ENCODE peak calls at places on chromosomes 3 and 15, in seven cellular contexts. W is K562, V is transverse colon, Q is A549, R is ovary, U is suprapubic skin, X is upper lobe of left lung. Z is an unnamed sample.

GRCh38 chr15:90151989-90152645 is 49.0 kb upstream of the SEMA4B start:
- DNase-seq in W (no peak), V (no peak), Q (no peak), R (peak), U (no peak), X (no peak), Z (no peak)

GRCh38 chr3:187739125-187739560 is 6.1 kb downstream of the BCL6 start:
- DNase-seq in W (no peak), V (no peak), Q (no peak), R (peak), U (peak), X (peak), Z (no peak)

GRCh38 chr3:78281381-78281780 is 1241.5 kb downstream of the ROBO2 start:
- DNase-seq in W (no peak), V (no peak), Q (no peak), R (no peak), U (no peak), X (peak), Z (peak)

GRCh38 chr15:80601256-80601655 is 93.9 kb upstream of the ABHD17C start:
- DNase-seq in W (no peak), V (no peak), Q (no peak), R (no peak), U (no peak), X (no peak), Z (no peak)

GRCh38 chr3:98811048-98811447 is 47.9 kb downstream of the ST3GAL6 start:
- DNase-seq in W (no peak), V (no peak), Q (no peak), R (no peak), U (no peak), X (no peak), Z (no peak)

GRCh38 chr15:51864408-51865056 is 35.1 kb downstream of the TMOD3 start:
- DNase-seq in W (no peak), V (no peak), Q (no peak), R (no peak), U (no peak), X (no peak), Z (no peak)

GRCh38 chr3:134449277-134449676 is 36.5 kb downstream of the ANAPC13 start:
- DNase-seq in W (no peak), V (peak), Q (no peak), R (no peak), U (no peak), X (no peak), Z (no peak)

GRCh38 chr3:186464424-186465093 is 79.6 kb downstream of the CRYGS start:
- DNase-seq in W (no peak), V (no peak), Q (no peak), R (no peak), U (no peak), X (no peak), Z (no peak)

GRCh38 chr3:48784426-48785120 is 63.1 kb downstream of the PRKAR2A start:
- DNase-seq in W (no peak), V (no peak), Q (no peak), R (no peak), U (no peak), X (no peak), Z (no peak)

GRCh38 chr15:57353317-57353804 is 22.9 kb upstream of the CGNL1 start:
- DNase-seq in W (no peak), V (no peak), Q (no peak), R (no peak), U (no peak), X (no peak), Z (no peak)

GRCh38 chr15:93449798-93450197 is 360.8 kb upstream of the RGMA start:
- DNase-seq in W (no peak), V (no peak), Q (no peak), R (no peak), U (no peak), X (no peak), Z (no peak)

GRCh38 chr15:74955017-74955416 is 1.6 kb downstream of the RPP25 start:
- DNase-seq in W (no peak), V (no peak), Q (no peak), R (no peak), U (no peak), X (no peak), Z (no peak)

GRCh38 chr3:27625848-27626247 is 96.3 kb downstream of the EOMES start:
- DNase-seq in W (no peak), V (no peak), Q (no peak), R (no peak), U (no peak), X (no peak), Z (no peak)

GRCh38 chr3:122233109-122233952 is 49.9 kb downstream of the CASR start:
- DNase-seq in W (no peak), V (peak), Q (no peak), R (no peak), U (no peak), X (no peak), Z (no peak)

GRCh38 chr15:45439521-45439931 is 61.2 kb upstream of the GATM start:
- DNase-seq in W (no peak), V (peak), Q (no peak), R (no peak), U (no peak), X (no peak), Z (no peak)

GRCh38 chr3:84958495-84959469 is at the start of gene CADM2:
- DNase-seq in W (peak), V (peak), Q (peak), R (peak), U (peak), X (peak), Z (peak)

GRCh38 chr15:99019558-99020540 is 12.3 kb upstream of the PGPEP1L start:
- DNase-seq in W (no peak), V (no peak), Q (no peak), R (no peak), U (no peak), X (no peak), Z (no peak)

GRCh38 chr3:123800352-123800682 is 83.8 kb downstream of the MYLK start:
- DNase-seq in W (no peak), V (no peak), Q (no peak), R (no peak), U (no peak), X (no peak), Z (no peak)

GRCh38 chr3:14806641-14807263 is 12.0 kb upstream of the FGD5 start:
- DNase-seq in W (no peak), V (no peak), Q (no peak), R (no peak), U (no peak), X (no peak), Z (no peak)

GRCh38 chr3:53150247-53151085 is 10.5 kb upstream of the PRKCD start:
- DNase-seq in W (no peak), V (peak), Q (no peak), R (no peak), U (no peak), X (no peak), Z (no peak)

GRCh38 chr3:192875971-192876565 is 41.6 kb downstream of the MB21D2 start:
- DNase-seq in W (no peak), V (no peak), Q (no peak), R (no peak), U (no peak), X (no peak), Z (no peak)

GRCh38 chr3:3509665-3510064 is 289.6 kb upstream of the LRRN1 start:
- DNase-seq in W (no peak), V (no peak), Q (no peak), R (no peak), U (no peak), X (no peak), Z (no peak)

GRCh38 chr15:79418693-79419279 is 13.3 kb upstream of the MINAR1 start:
- DNase-seq in W (no peak), V (no peak), Q (no peak), R (no peak), U (no peak), X (no peak), Z (no peak)

GRCh38 chr3:45409921-45410320 is 21.5 kb downstream of the LARS2 start:
- DNase-seq in W (no peak), V (no peak), Q (no peak), R (no peak), U (no peak), X (no peak), Z (peak)

GRCh38 chr3:143529018-143529478 is 319.2 kb downstream of the SLC9A9 start:
- DNase-seq in W (no peak), V (peak), Q (no peak), R (no peak), U (no peak), X (no peak), Z (no peak)

GRCh38 chr3:56693750-56694149 is 10.7 kb upstream of the TASOR start:
- DNase-seq in W (no peak), V (peak), Q (no peak), R (no peak), U (no peak), X (no peak), Z (no peak)

GRCh38 chr3:126527006-126527405 is 3.1 kb downstream of the CHST13 start:
- DNase-seq in W (no peak), V (no peak), Q (no peak), R (no peak), U (no peak), X (no peak), Z (peak)

GRCh38 chr3:16205156-16205870 is 30.8 kb downstream of the GALNT15 start:
- DNase-seq in W (no peak), V (no peak), Q (no peak), R (no peak), U (no peak), X (no peak), Z (no peak)

GRCh38 chr3:112889357-112889756 is 42.7 kb upstream of the CD200R1L start:
- DNase-seq in W (no peak), V (no peak), Q (no peak), R (no peak), U (no peak), X (no peak), Z (no peak)

GRCh38 chr15:88647362-88648105 is 8.7 kb downstream of the ISG20 start:
- DNase-seq in W (no peak), V (peak), Q (no peak), R (no peak), U (peak), X (no peak), Z (peak)

GRCh38 chr15:29698030-29698701 is 124.1 kb downstream of the TJP1 start:
- DNase-seq in W (no peak), V (no peak), Q (peak), R (no peak), U (no peak), X (no peak), Z (no peak)

GRCh38 chr3:17207019-17207418 is 322.3 kb downstream of the PLCL2 start:
- DNase-seq in W (no peak), V (no peak), Q (no peak), R (no peak), U (no peak), X (no peak), Z (no peak)

GRCh38 chr15:73686781-73687256 is 2.6 kb downstream of the CD276 start:
- DNase-seq in W (no peak), V (no peak), Q (peak), R (no peak), U (peak), X (no peak), Z (peak)

GRCh38 chr3:81743096-81744025 is 18.1 kb downstream of the GBE1 start:
- DNase-seq in W (peak), V (no peak), Q (peak), R (no peak), U (no peak), X (no peak), Z (peak)

GRCh38 chr15:76339302-76340197 is 3.0 kb downstream of the ISL2 start:
- DNase-seq in W (no peak), V (peak), Q (no peak), R (peak), U (no peak), X (no peak), Z (no peak)

GRCh38 chr3:78905700-78906099 is 862.1 kb downstream of the ROBO1 start:
- DNase-seq in W (no peak), V (no peak), Q (no peak), R (no peak), U (no peak), X (no peak), Z (no peak)

GRCh38 chr3:197550489-197550888 is 5.3 kb downstream of the BDH1 start:
- DNase-seq in W (no peak), V (no peak), Q (no peak), R (no peak), U (no peak), X (no peak), Z (no peak)
- TF ChIP-seq EP300 in W (no peak), V (no peak), Q (no peak), R (no peak), U (no peak), X (no peak), Z (no peak)

DNA sequence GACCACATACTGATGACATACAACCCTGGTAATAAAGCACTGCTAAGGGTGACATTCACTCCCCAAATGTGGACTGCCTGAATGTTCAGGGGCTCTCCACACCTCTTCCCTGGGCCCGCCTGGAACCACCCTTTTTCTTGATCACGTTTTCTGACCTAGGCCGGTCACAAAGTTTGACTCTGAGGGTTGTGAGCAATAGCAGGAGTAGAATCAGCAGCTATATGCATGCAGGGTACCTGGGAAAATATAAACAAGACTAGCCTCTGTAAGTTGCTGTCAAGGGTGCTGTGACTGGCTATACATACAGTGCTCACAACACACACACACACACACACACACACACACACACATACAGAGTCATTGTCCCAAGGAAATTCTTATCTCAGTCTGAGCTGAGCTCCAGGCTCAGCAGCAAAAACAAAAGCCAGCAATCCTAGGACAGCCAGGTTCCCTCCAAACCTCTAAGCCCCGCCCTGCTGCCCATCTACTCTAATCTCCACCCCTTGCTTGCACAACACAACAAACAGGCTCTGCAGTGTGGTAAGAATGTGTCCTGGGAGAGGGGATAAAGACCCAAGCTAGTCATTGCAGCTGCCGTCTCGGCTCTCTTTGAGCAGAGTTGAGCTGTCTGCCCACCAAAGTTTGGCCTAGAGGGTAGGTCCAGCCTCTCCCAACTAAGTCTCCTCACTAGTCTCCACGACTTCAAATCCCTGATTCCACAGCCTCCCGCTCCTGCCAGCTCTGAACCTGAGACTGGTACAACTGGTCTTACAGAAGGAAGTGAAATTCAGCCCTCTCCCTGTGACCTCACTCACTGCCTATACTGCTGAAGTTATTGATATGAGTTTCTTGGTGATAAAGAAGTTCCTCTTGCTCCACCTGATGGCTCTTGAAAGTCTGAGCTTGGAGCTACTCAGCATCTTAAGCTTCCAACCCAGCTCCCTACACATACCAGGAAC is 2.2 kb downstream of the BMF start:
- DNase-seq in W (peak), V (peak), Q (peak), R (no peak), U (peak), X (no peak), Z (peak)
- TF ChIP-seq EP300 in W (no peak), V (no peak), Q (no peak), R (no peak), U (no peak), X (no peak), Z (no peak)

DNA sequence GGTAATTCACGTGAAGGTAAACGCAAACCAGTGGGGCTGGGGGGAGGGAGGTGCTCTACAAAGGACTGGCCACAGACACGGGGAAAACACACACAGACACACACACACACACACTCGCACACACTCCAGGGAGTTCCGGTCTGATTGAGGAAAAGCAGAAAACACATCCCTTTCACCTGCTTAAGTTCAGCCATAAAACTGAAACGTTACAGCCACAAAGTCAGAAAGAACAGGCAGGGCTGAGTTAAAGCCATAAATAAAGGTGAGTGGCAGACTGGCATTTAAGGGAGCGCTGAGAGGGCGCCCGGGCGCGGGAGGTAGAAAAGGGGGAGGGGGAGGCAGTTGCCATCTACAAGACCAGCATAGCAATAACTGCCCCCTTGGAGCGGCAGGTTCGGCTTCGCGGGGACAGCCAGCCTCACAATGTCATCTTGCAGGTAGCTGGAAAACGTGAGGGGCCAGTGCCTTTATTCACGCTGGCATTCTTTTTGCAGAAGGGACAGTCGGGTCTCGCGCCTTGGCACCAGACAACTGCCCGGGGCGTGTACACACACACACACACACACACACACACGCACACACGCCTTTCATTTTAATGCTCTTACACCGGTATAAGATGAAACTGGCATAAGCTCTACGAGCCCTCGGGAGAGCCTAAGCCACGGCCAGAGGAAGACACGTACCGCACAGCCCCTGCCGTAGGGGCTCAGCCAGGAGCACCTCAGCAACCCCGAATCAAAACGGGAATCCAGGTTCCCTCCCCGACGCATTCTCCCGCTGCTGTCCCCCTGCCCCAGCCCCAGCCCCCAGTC is 869 bp downstream of the TNIK start:
- DNase-seq in W (no peak), V (peak), Q (no peak), R (peak), U (no peak), X (peak), Z (peak)
- TF ChIP-seq EP300 in W (no peak), V (no peak), Q (no peak), R (no peak), U (no peak), X (no peak), Z (no peak)

DNA sequence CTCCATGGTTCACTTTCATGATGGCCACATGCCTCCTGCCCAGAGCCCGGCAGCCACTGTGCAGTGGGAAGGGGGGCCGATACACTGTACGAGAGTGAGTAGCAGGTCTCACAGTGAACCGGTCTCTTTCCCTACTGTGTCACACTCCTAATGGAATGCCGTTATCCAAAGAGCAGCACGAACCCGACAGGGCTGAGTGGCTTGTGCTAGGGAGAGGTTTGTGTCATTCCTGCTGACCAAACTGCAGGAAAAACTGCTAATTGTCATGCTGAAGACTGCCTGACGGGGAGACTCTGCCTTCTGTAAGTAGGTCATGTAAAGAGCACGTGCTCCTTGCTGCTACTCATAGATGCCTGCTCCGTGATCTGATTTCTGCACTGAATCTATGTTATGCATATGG is 105.1 kb downstream of the ARPP21 start:
- DNase-seq in W (no peak), V (no peak), Q (no peak), R (no peak), U (no peak), X (peak), Z (no peak)
- TF ChIP-seq EP300 in W (no peak), V (no peak), Q (no peak), R (no peak), U (no peak), X (no peak), Z (no peak)

DNA sequence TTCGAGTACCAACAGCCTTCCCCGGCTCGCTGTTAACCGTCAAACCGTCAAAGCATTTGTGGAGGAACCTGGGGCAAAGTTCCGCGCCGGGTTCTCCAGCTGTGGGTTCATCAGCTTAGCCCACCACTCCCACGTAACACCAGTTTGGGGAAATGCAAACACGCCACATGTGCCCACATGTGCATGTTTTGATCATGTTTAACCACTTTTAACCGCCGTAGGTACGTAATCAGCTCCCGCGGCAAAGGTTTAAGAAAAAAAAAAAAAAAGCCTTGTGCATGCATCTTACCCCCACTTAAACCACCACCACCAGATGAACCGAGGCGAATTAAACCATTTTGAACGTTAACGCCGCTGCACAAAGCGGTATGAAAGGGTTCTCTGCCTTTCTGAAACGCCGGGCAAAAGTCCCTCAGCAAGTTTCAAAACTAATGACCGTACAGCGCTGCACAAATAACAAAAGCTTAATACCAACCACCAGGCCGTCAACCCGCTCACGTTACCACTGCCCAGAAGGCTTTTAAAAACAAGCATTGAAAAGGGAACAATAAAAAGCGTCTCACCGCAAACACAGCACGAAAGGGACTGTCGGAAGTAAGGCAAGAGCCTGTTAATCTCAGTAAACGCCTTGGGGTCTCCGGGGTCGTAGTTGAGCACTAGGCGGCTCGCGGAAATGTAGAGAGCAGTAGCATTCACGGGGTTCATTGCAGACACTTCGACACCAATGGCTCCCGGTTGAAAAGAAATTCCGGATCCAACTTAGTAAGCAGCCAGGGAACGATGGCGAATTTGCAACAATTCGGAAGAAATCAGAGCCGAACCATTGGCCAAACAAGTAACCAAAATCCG is 1.5 kb downstream of the MSL2 start:
- DNase-seq in W (no peak), V (peak), Q (no peak), R (peak), U (no peak), X (no peak), Z (no peak)
- TF ChIP-seq EP300 in W (no peak), V (no peak), Q (no peak), R (no peak), U (no peak), X (no peak), Z (no peak)

GRCh38 chr3:100708989-100709839 is at the start of gene TFG:
- DNase-seq in W (peak), V (peak), Q (peak), R (peak), U (peak), X (peak), Z (peak)
- TF ChIP-seq EP300 in W (peak), V (no peak), Q (no peak), R (peak), U (peak), X (no peak), Z (no peak)